ENCODE peak calls at places on chromosomes 6 and 20, in five cellular contexts. One of them, this sample, is unnamed.

GRCh38 chr6:86456786-86457185 is 480.5 kb upstream of the HTR1E start:
- DNase-seq in adipocyte: no peak
- DNase-seq in stimulated activated CD8-positive, alpha-beta memory T cell treated with anti-CD3 and anti-CD28 coated beads, Interleukin-15, amount 100 ng/mL, for 1 hour: no peak
- DNase-seq in heart left ventricle: no peak
- DNase-seq in activated naive CD8-positive, alpha-beta T cell treated with anti-CD3 and anti-CD28 coated beads, Interleukin-2, amount 50 U/mL, for 16 hours: no peak
- DNase-seq in this sample: no peak

GRCh38 chr20:54846948-54847347 is 371.6 kb downstream of the DOK5 start:
- DNase-seq in stimulated activated CD8-positive, alpha-beta memory T cell treated with anti-CD3 and anti-CD28 coated beads, Interleukin-15, amount 100 ng/mL, for 1 hour: no peak
- DNase-seq in activated naive CD8-positive, alpha-beta T cell treated with anti-CD3 and anti-CD28 coated beads, Interleukin-2, amount 50 U/mL, for 16 hours: no peak
- DNase-seq in heart left ventricle: no peak
- DNase-seq in adipocyte: no peak
- DNase-seq in this sample: no peak

GRCh38 chr6:44094403-44095242 is 32.6 kb downstream of the MRPL14 start:
- DNase-seq in heart left ventricle: no peak
- DNase-seq in stimulated activated CD8-positive, alpha-beta memory T cell treated with anti-CD3 and anti-CD28 coated beads, Interleukin-15, amount 100 ng/mL, for 1 hour: no peak
- DNase-seq in adipocyte: no peak
- DNase-seq in activated naive CD8-positive, alpha-beta T cell treated with anti-CD3 and anti-CD28 coated beads, Interleukin-2, amount 50 U/mL, for 16 hours: no peak
- DNase-seq in this sample: no peak

GRCh38 chr20:61513124-61514017 is 261.3 kb downstream of the CDH4 start:
- DNase-seq in adipocyte: no peak
- DNase-seq in activated naive CD8-positive, alpha-beta T cell treated with anti-CD3 and anti-CD28 coated beads, Interleukin-2, amount 50 U/mL, for 16 hours: no peak
- DNase-seq in stimulated activated CD8-positive, alpha-beta memory T cell treated with anti-CD3 and anti-CD28 coated beads, Interleukin-15, amount 100 ng/mL, for 1 hour: no peak
- DNase-seq in heart left ventricle: no peak
- DNase-seq in this sample: no peak

GRCh38 chr6:134373282-134373922 is 55.5 kb upstream of the SGK1 start:
- DNase-seq in activated naive CD8-positive, alpha-beta T cell treated with anti-CD3 and anti-CD28 coated beads, Interleukin-2, amount 50 U/mL, for 16 hours: no peak
- DNase-seq in heart left ventricle: peak
- DNase-seq in adipocyte: peak
- DNase-seq in stimulated activated CD8-positive, alpha-beta memory T cell treated with anti-CD3 and anti-CD28 coated beads, Interleukin-15, amount 100 ng/mL, for 1 hour: no peak
- DNase-seq in this sample: peak

GRCh38 chr20:63005862-63006564 is 751 bp downstream of the BHLHE23 start:
- DNase-seq in stimulated activated CD8-positive, alpha-beta memory T cell treated with anti-CD3 and anti-CD28 coated beads, Interleukin-15, amount 100 ng/mL, for 1 hour: no peak
- DNase-seq in heart left ventricle: no peak
- DNase-seq in adipocyte: no peak
- DNase-seq in activated naive CD8-positive, alpha-beta T cell treated with anti-CD3 and anti-CD28 coated beads, Interleukin-2, amount 50 U/mL, for 16 hours: no peak
- DNase-seq in this sample: no peak

GRCh38 chr6:56758120-56758519 is 115.4 kb upstream of the DST start:
- DNase-seq in heart left ventricle: no peak
- DNase-seq in adipocyte: peak
- DNase-seq in activated naive CD8-positive, alpha-beta T cell treated with anti-CD3 and anti-CD28 coated beads, Interleukin-2, amount 50 U/mL, for 16 hours: no peak
- DNase-seq in stimulated activated CD8-positive, alpha-beta memory T cell treated with anti-CD3 and anti-CD28 coated beads, Interleukin-15, amount 100 ng/mL, for 1 hour: no peak
- DNase-seq in this sample: no peak

GRCh38 chr6:109527989-109528388 is 45.0 kb upstream of the ZBTB24 start:
- DNase-seq in adipocyte: no peak
- DNase-seq in stimulated activated CD8-positive, alpha-beta memory T cell treated with anti-CD3 and anti-CD28 coated beads, Interleukin-15, amount 100 ng/mL, for 1 hour: no peak
- DNase-seq in activated naive CD8-positive, alpha-beta T cell treated with anti-CD3 and anti-CD28 coated beads, Interleukin-2, amount 50 U/mL, for 16 hours: no peak
- DNase-seq in heart left ventricle: no peak
- DNase-seq in this sample: no peak

GRCh38 chr6:152334555-152334954 is 302.6 kb downstream of the SYNE1 start:
- DNase-seq in adipocyte: no peak
- DNase-seq in activated naive CD8-positive, alpha-beta T cell treated with anti-CD3 and anti-CD28 coated beads, Interleukin-2, amount 50 U/mL, for 16 hours: no peak
- DNase-seq in heart left ventricle: no peak
- DNase-seq in stimulated activated CD8-positive, alpha-beta memory T cell treated with anti-CD3 and anti-CD28 coated beads, Interleukin-15, amount 100 ng/mL, for 1 hour: no peak
- DNase-seq in this sample: no peak

GRCh38 chr20:10319855-10320254 is 101.2 kb downstream of the SNAP25 start:
- DNase-seq in activated naive CD8-positive, alpha-beta T cell treated with anti-CD3 and anti-CD28 coated beads, Interleukin-2, amount 50 U/mL, for 16 hours: no peak
- DNase-seq in stimulated activated CD8-positive, alpha-beta memory T cell treated with anti-CD3 and anti-CD28 coated beads, Interleukin-15, amount 100 ng/mL, for 1 hour: no peak
- DNase-seq in adipocyte: no peak
- DNase-seq in heart left ventricle: no peak
- DNase-seq in this sample: no peak

GRCh38 chr6:160949531-160949930 is 42.0 kb upstream of the MAP3K4 start:
- DNase-seq in adipocyte: no peak
- DNase-seq in activated naive CD8-positive, alpha-beta T cell treated with anti-CD3 and anti-CD28 coated beads, Interleukin-2, amount 50 U/mL, for 16 hours: no peak
- DNase-seq in heart left ventricle: no peak
- DNase-seq in stimulated activated CD8-positive, alpha-beta memory T cell treated with anti-CD3 and anti-CD28 coated beads, Interleukin-15, amount 100 ng/mL, for 1 hour: no peak
- DNase-seq in this sample: no peak

GRCh38 chr6:1869766-1870165 is 260.1 kb downstream of the FOXC1 start:
- DNase-seq in adipocyte: no peak
- DNase-seq in activated naive CD8-positive, alpha-beta T cell treated with anti-CD3 and anti-CD28 coated beads, Interleukin-2, amount 50 U/mL, for 16 hours: no peak
- DNase-seq in heart left ventricle: no peak
- DNase-seq in stimulated activated CD8-positive, alpha-beta memory T cell treated with anti-CD3 and anti-CD28 coated beads, Interleukin-15, amount 100 ng/mL, for 1 hour: no peak
- DNase-seq in this sample: no peak

GRCh38 chr6:20879526-20879925 is 345.3 kb downstream of the CDKAL1 start:
- DNase-seq in adipocyte: no peak
- DNase-seq in stimulated activated CD8-positive, alpha-beta memory T cell treated with anti-CD3 and anti-CD28 coated beads, Interleukin-15, amount 100 ng/mL, for 1 hour: no peak
- DNase-seq in heart left ventricle: no peak
- DNase-seq in activated naive CD8-positive, alpha-beta T cell treated with anti-CD3 and anti-CD28 coated beads, Interleukin-2, amount 50 U/mL, for 16 hours: no peak
- DNase-seq in this sample: peak

GRCh38 chr6:25922301-25922700 is 8.2 kb downstream of the SLC17A2 start:
- DNase-seq in stimulated activated CD8-positive, alpha-beta memory T cell treated with anti-CD3 and anti-CD28 coated beads, Interleukin-15, amount 100 ng/mL, for 1 hour: no peak
- DNase-seq in activated naive CD8-positive, alpha-beta T cell treated with anti-CD3 and anti-CD28 coated beads, Interleukin-2, amount 50 U/mL, for 16 hours: no peak
- DNase-seq in heart left ventricle: no peak
- DNase-seq in adipocyte: peak
- DNase-seq in this sample: no peak

GRCh38 chr6:1619666-1620503 is 10.2 kb downstream of the FOXC1 start:
- DNase-seq in heart left ventricle: no peak
- DNase-seq in stimulated activated CD8-positive, alpha-beta memory T cell treated with anti-CD3 and anti-CD28 coated beads, Interleukin-15, amount 100 ng/mL, for 1 hour: no peak
- DNase-seq in activated naive CD8-positive, alpha-beta T cell treated with anti-CD3 and anti-CD28 coated beads, Interleukin-2, amount 50 U/mL, for 16 hours: no peak
- DNase-seq in adipocyte: no peak
- DNase-seq in this sample: no peak

GRCh38 chr6:12415980-12416598 is 125.9 kb downstream of the EDN1 start:
- DNase-seq in heart left ventricle: no peak
- DNase-seq in adipocyte: peak
- DNase-seq in activated naive CD8-positive, alpha-beta T cell treated with anti-CD3 and anti-CD28 coated beads, Interleukin-2, amount 50 U/mL, for 16 hours: no peak
- DNase-seq in stimulated activated CD8-positive, alpha-beta memory T cell treated with anti-CD3 and anti-CD28 coated beads, Interleukin-15, amount 100 ng/mL, for 1 hour: no peak
- DNase-seq in this sample: no peak

GRCh38 chr6:34772940-34773339 is 15.6 kb downstream of the SNRPC start:
- DNase-seq in activated naive CD8-positive, alpha-beta T cell treated with anti-CD3 and anti-CD28 coated beads, Interleukin-2, amount 50 U/mL, for 16 hours: no peak
- DNase-seq in heart left ventricle: no peak
- DNase-seq in adipocyte: no peak
- DNase-seq in stimulated activated CD8-positive, alpha-beta memory T cell treated with anti-CD3 and anti-CD28 coated beads, Interleukin-15, amount 100 ng/mL, for 1 hour: no peak
- DNase-seq in this sample: no peak

GRCh38 chr20:58245181-58245891 is 16.9 kb upstream of the ANKRD60 start:
- DNase-seq in adipocyte: no peak
- DNase-seq in stimulated activated CD8-positive, alpha-beta memory T cell treated with anti-CD3 and anti-CD28 coated beads, Interleukin-15, amount 100 ng/mL, for 1 hour: no peak
- DNase-seq in activated naive CD8-positive, alpha-beta T cell treated with anti-CD3 and anti-CD28 coated beads, Interleukin-2, amount 50 U/mL, for 16 hours: no peak
- DNase-seq in heart left ventricle: no peak
- DNase-seq in this sample: no peak

GRCh38 chr6:85662251-85662650 is 19.6 kb upstream of the SYNCRIP start:
- DNase-seq in activated naive CD8-positive, alpha-beta T cell treated with anti-CD3 and anti-CD28 coated beads, Interleukin-2, amount 50 U/mL, for 16 hours: no peak
- DNase-seq in stimulated activated CD8-positive, alpha-beta memory T cell treated with anti-CD3 and anti-CD28 coated beads, Interleukin-15, amount 100 ng/mL, for 1 hour: no peak
- DNase-seq in adipocyte: no peak
- DNase-seq in heart left ventricle: no peak
- DNase-seq in this sample: no peak

GRCh38 chr20:1317545-1318255 is 11.2 kb downstream of the SDCBP2 start:
- DNase-seq in adipocyte: no peak
- DNase-seq in activated naive CD8-positive, alpha-beta T cell treated with anti-CD3 and anti-CD28 coated beads, Interleukin-2, amount 50 U/mL, for 16 hours: no peak
- DNase-seq in stimulated activated CD8-positive, alpha-beta memory T cell treated with anti-CD3 and anti-CD28 coated beads, Interleukin-15, amount 100 ng/mL, for 1 hour: no peak
- DNase-seq in heart left ventricle: no peak
- DNase-seq in this sample: no peak

GRCh38 chr6:128882560-128882959 is 378 bp upstream of the LAMA2 start:
- DNase-seq in adipocyte: no peak
- DNase-seq in heart left ventricle: no peak
- DNase-seq in activated naive CD8-positive, alpha-beta T cell treated with anti-CD3 and anti-CD28 coated beads, Interleukin-2, amount 50 U/mL, for 16 hours: no peak
- DNase-seq in stimulated activated CD8-positive, alpha-beta memory T cell treated with anti-CD3 and anti-CD28 coated beads, Interleukin-15, amount 100 ng/mL, for 1 hour: no peak
- DNase-seq in this sample: no peak

GRCh38 chr6:20236899-20237600 is 24.8 kb upstream of the MBOAT1 start:
- DNase-seq in adipocyte: no peak
- DNase-seq in activated naive CD8-positive, alpha-beta T cell treated with anti-CD3 and anti-CD28 coated beads, Interleukin-2, amount 50 U/mL, for 16 hours: no peak
- DNase-seq in stimulated activated CD8-positive, alpha-beta memory T cell treated with anti-CD3 and anti-CD28 coated beads, Interleukin-15, amount 100 ng/mL, for 1 hour: no peak
- DNase-seq in heart left ventricle: no peak
- DNase-seq in this sample: no peak

GRCh38 chr20:18057106-18057993 is at the start of gene OVOL2:
- DNase-seq in stimulated activated CD8-positive, alpha-beta memory T cell treated with anti-CD3 and anti-CD28 coated beads, Interleukin-15, amount 100 ng/mL, for 1 hour: no peak
- DNase-seq in heart left ventricle: no peak
- DNase-seq in adipocyte: no peak
- DNase-seq in activated naive CD8-positive, alpha-beta T cell treated with anti-CD3 and anti-CD28 coated beads, Interleukin-2, amount 50 U/mL, for 16 hours: no peak
- DNase-seq in this sample: no peak

GRCh38 chr20:40815156-40816038 is 126.4 kb upstream of the MAFB start:
- DNase-seq in activated naive CD8-positive, alpha-beta T cell treated with anti-CD3 and anti-CD28 coated beads, Interleukin-2, amount 50 U/mL, for 16 hours: no peak
- DNase-seq in adipocyte: no peak
- DNase-seq in heart left ventricle: no peak
- DNase-seq in stimulated activated CD8-positive, alpha-beta memory T cell treated with anti-CD3 and anti-CD28 coated beads, Interleukin-15, amount 100 ng/mL, for 1 hour: no peak
- DNase-seq in this sample: no peak

GRCh38 chr6:33316603-33317417 is 734 bp downstream of the ZBTB22 start:
- DNase-seq in adipocyte: no peak
- DNase-seq in heart left ventricle: no peak
- DNase-seq in stimulated activated CD8-positive, alpha-beta memory T cell treated with anti-CD3 and anti-CD28 coated beads, Interleukin-15, amount 100 ng/mL, for 1 hour: no peak
- DNase-seq in activated naive CD8-positive, alpha-beta T cell treated with anti-CD3 and anti-CD28 coated beads, Interleukin-2, amount 50 U/mL, for 16 hours: no peak
- DNase-seq in this sample: no peak

GRCh38 chr6:35044145-35044745 is 96.9 kb downstream of the TCP11 start:
- DNase-seq in heart left ventricle: peak
- DNase-seq in stimulated activated CD8-positive, alpha-beta memory T cell treated with anti-CD3 and anti-CD28 coated beads, Interleukin-15, amount 100 ng/mL, for 1 hour: no peak
- DNase-seq in activated naive CD8-positive, alpha-beta T cell treated with anti-CD3 and anti-CD28 coated beads, Interleukin-2, amount 50 U/mL, for 16 hours: no peak
- DNase-seq in adipocyte: no peak
- DNase-seq in this sample: peak

This sample was measured in astrocyte of the spinal cord.